ENCODE peak calls at places on chromosome 6, in five cellular contexts. One of them, this sample, is unnamed.
A peak's percentile ranks its signal among the peaks of the same experiment; 100 is the strongest.

GRCh38 chr6:166197361-166197760 is 29.7 kb upstream of the TBXT start:
- DNase-seq in HEK293T: no peak
- DNase-seq in aorta: no peak
- DNase-seq in activated T-cell treated with anti-CD3 and anti-CD28 coated beads for 24 hours: no peak
- DNase-seq in left cardiac atrium: no peak
- DNase-seq in this sample: no peak

GRCh38 chr6:11675610-11676009 is 103.0 kb downstream of the ADTRP start:
- DNase-seq in HEK293T: no peak
- DNase-seq in aorta: no peak
- DNase-seq in activated T-cell treated with anti-CD3 and anti-CD28 coated beads for 24 hours: no peak
- DNase-seq in left cardiac atrium: no peak
- DNase-seq in this sample: no peak

GRCh38 chr6:30882764-30883475 is 1.4 kb upstream of the DDR1 start:
- DNase-seq in HEK293T: no peak
- DNase-seq in aorta: no peak
- DNase-seq in activated T-cell treated with anti-CD3 and anti-CD28 coated beads for 24 hours: no peak
- DNase-seq in left cardiac atrium: no peak
- DNase-seq in this sample: no peak

GRCh38 chr6:138250513-138251247 is 32.4 kb upstream of the PBOV1 start:
- DNase-seq in HEK293T: no peak
- DNase-seq in aorta: peak; percentile 76
- DNase-seq in activated T-cell treated with anti-CD3 and anti-CD28 coated beads for 24 hours: no peak
- DNase-seq in left cardiac atrium: peak; percentile 71
- DNase-seq in this sample: no peak

GRCh38 chr6:81624443-81624842 is 128.0 kb downstream of the TENT5A start:
- DNase-seq in HEK293T: no peak
- DNase-seq in aorta: no peak
- DNase-seq in activated T-cell treated with anti-CD3 and anti-CD28 coated beads for 24 hours: no peak
- DNase-seq in left cardiac atrium: no peak
- DNase-seq in this sample: no peak

GRCh38 chr6:41258196-41258493 is 28.3 kb downstream of the TREM1 start:
- DNase-seq in HEK293T: no peak
- DNase-seq in aorta: no peak
- DNase-seq in activated T-cell treated with anti-CD3 and anti-CD28 coated beads for 24 hours: no peak
- DNase-seq in left cardiac atrium: no peak
- DNase-seq in this sample: no peak

GRCh38 chr6:71072508-71072907 is 115.6 kb upstream of the B3GAT2 start:
- DNase-seq in HEK293T: peak; percentile 16
- DNase-seq in aorta: no peak
- DNase-seq in activated T-cell treated with anti-CD3 and anti-CD28 coated beads for 24 hours: no peak
- DNase-seq in left cardiac atrium: no peak
- DNase-seq in this sample: no peak

GRCh38 chr6:147298461-147298860 is 94.2 kb downstream of the STXBP5 start:
- DNase-seq in HEK293T: no peak
- DNase-seq in aorta: no peak
- DNase-seq in activated T-cell treated with anti-CD3 and anti-CD28 coated beads for 24 hours: no peak
- DNase-seq in left cardiac atrium: no peak
- DNase-seq in this sample: no peak

GRCh38 chr6:168415149-168415992 is 25.6 kb upstream of the SMOC2 start:
- DNase-seq in HEK293T: no peak
- DNase-seq in aorta: no peak
- DNase-seq in activated T-cell treated with anti-CD3 and anti-CD28 coated beads for 24 hours: no peak
- DNase-seq in left cardiac atrium: no peak
- DNase-seq in this sample: no peak

GRCh38 chr6:15400572-15401004 is 154.7 kb downstream of the JARID2 start:
- DNase-seq in HEK293T: peak; percentile 63
- DNase-seq in aorta: peak; percentile 79
- DNase-seq in activated T-cell treated with anti-CD3 and anti-CD28 coated beads for 24 hours: no peak
- DNase-seq in left cardiac atrium: peak; percentile 69
- DNase-seq in this sample: no peak

GRCh38 chr6:119720160-119720559 is 370.6 kb upstream of the MAN1A1 start:
- DNase-seq in HEK293T: peak; percentile 48
- DNase-seq in aorta: no peak
- DNase-seq in activated T-cell treated with anti-CD3 and anti-CD28 coated beads for 24 hours: no peak
- DNase-seq in left cardiac atrium: no peak
- DNase-seq in this sample: no peak

GRCh38 chr6:149140910-149141290 is 176.6 kb upstream of the TAB2 start:
- DNase-seq in HEK293T: no peak
- DNase-seq in aorta: no peak
- DNase-seq in activated T-cell treated with anti-CD3 and anti-CD28 coated beads for 24 hours: no peak
- DNase-seq in left cardiac atrium: no peak
- DNase-seq in this sample: no peak

GRCh38 chr6:116287668-116288282 is 8.0 kb upstream of the TSPYL1 start:
- DNase-seq in HEK293T: peak; percentile 42
- DNase-seq in aorta: no peak
- DNase-seq in activated T-cell treated with anti-CD3 and anti-CD28 coated beads for 24 hours: no peak
- DNase-seq in left cardiac atrium: no peak
- DNase-seq in this sample: no peak

GRCh38 chr6:41522780-41523548 is 23.2 kb upstream of the FOXP4 start:
- DNase-seq in HEK293T: no peak
- DNase-seq in aorta: no peak
- DNase-seq in activated T-cell treated with anti-CD3 and anti-CD28 coated beads for 24 hours: no peak
- DNase-seq in left cardiac atrium: no peak
- DNase-seq in this sample: no peak

GRCh38 chr6:36844232-36845170 is 5.3 kb upstream of the CPNE5 start:
- DNase-seq in HEK293T: no peak
- DNase-seq in aorta: no peak
- DNase-seq in activated T-cell treated with anti-CD3 and anti-CD28 coated beads for 24 hours: no peak
- DNase-seq in left cardiac atrium: peak; percentile 77
- DNase-seq in this sample: no peak

GRCh38 chr6:166830185-166830890 is 126.0 kb downstream of the RNASET2 start:
- DNase-seq in HEK293T: no peak
- DNase-seq in aorta: no peak
- DNase-seq in activated T-cell treated with anti-CD3 and anti-CD28 coated beads for 24 hours: no peak
- DNase-seq in left cardiac atrium: no peak
- DNase-seq in this sample: no peak

GRCh38 chr6:3422457-3422816 is 34.4 kb downstream of the SLC22A23 start:
- DNase-seq in HEK293T: no peak
- DNase-seq in aorta: no peak
- DNase-seq in activated T-cell treated with anti-CD3 and anti-CD28 coated beads for 24 hours: no peak
- DNase-seq in left cardiac atrium: no peak
- DNase-seq in this sample: no peak

GRCh38 chr6:13328076-13328874 is at the start of gene TBC1D7:
- DNase-seq in HEK293T: peak; percentile 94
- DNase-seq in aorta: peak; percentile 97
- DNase-seq in activated T-cell treated with anti-CD3 and anti-CD28 coated beads for 24 hours: peak; percentile 90
- DNase-seq in left cardiac atrium: peak; percentile 90
- DNase-seq in this sample: peak; percentile 90

GRCh38 chr6:144090384-144090783 is 5.0 kb downstream of the SF3B5 start:
- DNase-seq in HEK293T: no peak
- DNase-seq in aorta: no peak
- DNase-seq in activated T-cell treated with anti-CD3 and anti-CD28 coated beads for 24 hours: no peak
- DNase-seq in left cardiac atrium: no peak
- DNase-seq in this sample: no peak

GRCh38 chr6:81996414-81996813 is 243.9 kb upstream of the TENT5A start:
- DNase-seq in HEK293T: no peak
- DNase-seq in aorta: no peak
- DNase-seq in activated T-cell treated with anti-CD3 and anti-CD28 coated beads for 24 hours: no peak
- DNase-seq in left cardiac atrium: no peak
- DNase-seq in this sample: no peak

GRCh38 chr6:145756170-145756662 is 20.9 kb upstream of the EPM2A start:
- DNase-seq in HEK293T: no peak
- DNase-seq in aorta: peak; percentile 51
- DNase-seq in activated T-cell treated with anti-CD3 and anti-CD28 coated beads for 24 hours: no peak
- DNase-seq in left cardiac atrium: peak; percentile 41
- DNase-seq in this sample: no peak

GRCh38 chr6:156977527-156978291 is 200.5 kb downstream of the ARID1B start:
- DNase-seq in HEK293T: no peak
- DNase-seq in aorta: no peak
- DNase-seq in activated T-cell treated with anti-CD3 and anti-CD28 coated beads for 24 hours: no peak
- DNase-seq in left cardiac atrium: no peak
- DNase-seq in this sample: no peak

GRCh38 chr6:84417261-84417660 is 189.8 kb upstream of the CEP162 start:
- DNase-seq in HEK293T: no peak
- DNase-seq in aorta: no peak
- DNase-seq in activated T-cell treated with anti-CD3 and anti-CD28 coated beads for 24 hours: no peak
- DNase-seq in left cardiac atrium: no peak
- DNase-seq in this sample: no peak

GRCh38 chr6:99416226-99416625 is 8.9 kb downstream of the PNISR start:
- DNase-seq in HEK293T: no peak
- DNase-seq in aorta: no peak
- DNase-seq in activated T-cell treated with anti-CD3 and anti-CD28 coated beads for 24 hours: no peak
- DNase-seq in left cardiac atrium: no peak
- DNase-seq in this sample: no peak

GRCh38 chr6:32192608-32193039 is at the start of gene GPSM3:
- DNase-seq in HEK293T: no peak
- DNase-seq in aorta: no peak
- DNase-seq in activated T-cell treated with anti-CD3 and anti-CD28 coated beads for 24 hours: peak; percentile 41
- DNase-seq in left cardiac atrium: peak; percentile 72
- DNase-seq in this sample: no peak

GRCh38 chr6:72413884-72414283 is 208.0 kb upstream of the KCNQ5 start:
- DNase-seq in HEK293T: no peak
- DNase-seq in aorta: no peak
- DNase-seq in activated T-cell treated with anti-CD3 and anti-CD28 coated beads for 24 hours: no peak
- DNase-seq in left cardiac atrium: no peak
- DNase-seq in this sample: no peak

GRCh38 chr6:90251295-90251992 is 45.2 kb downstream of the BACH2 start:
- DNase-seq in HEK293T: no peak
- DNase-seq in aorta: no peak
- DNase-seq in activated T-cell treated with anti-CD3 and anti-CD28 coated beads for 24 hours: no peak
- DNase-seq in left cardiac atrium: no peak
- DNase-seq in this sample: no peak

GRCh38 chr6:11367638-11368199 is 135.3 kb upstream of the NEDD9 start:
- DNase-seq in HEK293T: no peak
- DNase-seq in aorta: no peak
- DNase-seq in activated T-cell treated with anti-CD3 and anti-CD28 coated beads for 24 hours: no peak
- DNase-seq in left cardiac atrium: no peak
- DNase-seq in this sample: no peak

GRCh38 chr6:135451617-135452190 is 45.8 kb downstream of the AHI1 start:
- DNase-seq in HEK293T: peak; percentile 22
- DNase-seq in aorta: no peak
- DNase-seq in activated T-cell treated with anti-CD3 and anti-CD28 coated beads for 24 hours: no peak
- DNase-seq in left cardiac atrium: no peak
- DNase-seq in this sample: no peak

GRCh38 chr6:89436226-89436625 is 3.3 kb downstream of the ANKRD6 start:
- DNase-seq in HEK293T: no peak
- DNase-seq in aorta: no peak
- DNase-seq in activated T-cell treated with anti-CD3 and anti-CD28 coated beads for 24 hours: no peak
- DNase-seq in left cardiac atrium: no peak
- DNase-seq in this sample: no peak

GRCh38 chr6:154773610-154774089 is 40.4 kb downstream of the SCAF8 start:
- DNase-seq in HEK293T: no peak
- DNase-seq in aorta: no peak
- DNase-seq in activated T-cell treated with anti-CD3 and anti-CD28 coated beads for 24 hours: no peak
- DNase-seq in left cardiac atrium: no peak
- DNase-seq in this sample: no peak

This sample was measured in stimulated activated CD4-positive, alpha-beta T cell treated with anti-CD3 and anti-CD28 coated beads, Interleukin-2, amount 100 ng/mL, for 48 hours.